ENCODE peak calls at places on chromosomes 12 and 14, in eight cellular contexts. One of them, this sample, is unnamed.

GRCh38 chr12:15192721-15193120 is 28.5 kb downstream of the RERG start:
- DNase-seq in NCI-H774: no peak
- DNase-seq in pancreas: no peak
- DNase-seq in psoas muscle: no peak
- DNase-seq in stimulated activated CD8-positive, alpha-beta memory T cell treated with anti-CD3 and anti-CD28 coated beads, Interleukin-2, amount 100 ng/mL, for 1 hour: no peak
- DNase-seq in stimulated activated CD4-positive, alpha-beta T cell treated with anti-CD3 and anti-CD28 coated beads, Interleukin-2, amount 100 ng/mL, for 48 hours: no peak
- DNase-seq in T-cell: no peak
- DNase-seq in A549: no peak
- DNase-seq in this sample: no peak

GRCh38 chr12:113161415-113162016 is 12.0 kb downstream of the CFAP73 start:
- DNase-seq in psoas muscle: no peak
- DNase-seq in pancreas: no peak
- DNase-seq in stimulated activated CD4-positive, alpha-beta T cell treated with anti-CD3 and anti-CD28 coated beads, Interleukin-2, amount 100 ng/mL, for 48 hours: no peak
- DNase-seq in T-cell: no peak
- DNase-seq in A549: peak
- DNase-seq in stimulated activated CD8-positive, alpha-beta memory T cell treated with anti-CD3 and anti-CD28 coated beads, Interleukin-2, amount 100 ng/mL, for 1 hour: no peak
- DNase-seq in NCI-H774: peak
- DNase-seq in this sample: no peak

GRCh38 chr14:46306267-46306666 is 345.3 kb downstream of the RPL10L start:
- DNase-seq in T-cell: no peak
- DNase-seq in A549: no peak
- DNase-seq in stimulated activated CD8-positive, alpha-beta memory T cell treated with anti-CD3 and anti-CD28 coated beads, Interleukin-2, amount 100 ng/mL, for 1 hour: no peak
- DNase-seq in NCI-H774: no peak
- DNase-seq in pancreas: no peak
- DNase-seq in psoas muscle: no peak
- DNase-seq in stimulated activated CD4-positive, alpha-beta T cell treated with anti-CD3 and anti-CD28 coated beads, Interleukin-2, amount 100 ng/mL, for 48 hours: no peak
- DNase-seq in this sample: no peak

GRCh38 chr12:93954160-93955112 is 193.9 kb upstream of the PLXNC1 start:
- DNase-seq in stimulated activated CD8-positive, alpha-beta memory T cell treated with anti-CD3 and anti-CD28 coated beads, Interleukin-2, amount 100 ng/mL, for 1 hour: no peak
- DNase-seq in pancreas: no peak
- DNase-seq in A549: no peak
- DNase-seq in NCI-H774: no peak
- DNase-seq in T-cell: no peak
- DNase-seq in psoas muscle: peak
- DNase-seq in stimulated activated CD4-positive, alpha-beta T cell treated with anti-CD3 and anti-CD28 coated beads, Interleukin-2, amount 100 ng/mL, for 48 hours: no peak
- DNase-seq in this sample: no peak

GRCh38 chr12:67096533-67097318 is 172.4 kb upstream of the CAND1 start:
- DNase-seq in NCI-H774: peak
- DNase-seq in pancreas: no peak
- DNase-seq in psoas muscle: no peak
- DNase-seq in stimulated activated CD4-positive, alpha-beta T cell treated with anti-CD3 and anti-CD28 coated beads, Interleukin-2, amount 100 ng/mL, for 48 hours: no peak
- DNase-seq in T-cell: no peak
- DNase-seq in A549: no peak
- DNase-seq in stimulated activated CD8-positive, alpha-beta memory T cell treated with anti-CD3 and anti-CD28 coated beads, Interleukin-2, amount 100 ng/mL, for 1 hour: no peak
- DNase-seq in this sample: no peak

GRCh38 chr14:52873694-52874093 is 77.2 kb downstream of the FERMT2 start:
- DNase-seq in psoas muscle: peak
- DNase-seq in NCI-H774: no peak
- DNase-seq in stimulated activated CD8-positive, alpha-beta memory T cell treated with anti-CD3 and anti-CD28 coated beads, Interleukin-2, amount 100 ng/mL, for 1 hour: no peak
- DNase-seq in A549: no peak
- DNase-seq in stimulated activated CD4-positive, alpha-beta T cell treated with anti-CD3 and anti-CD28 coated beads, Interleukin-2, amount 100 ng/mL, for 48 hours: no peak
- DNase-seq in pancreas: no peak
- DNase-seq in T-cell: no peak
- DNase-seq in this sample: peak

GRCh38 chr12:123997033-123997822 is 24.2 kb downstream of the ZNF664 start:
- DNase-seq in psoas muscle: no peak
- DNase-seq in A549: no peak
- DNase-seq in stimulated activated CD8-positive, alpha-beta memory T cell treated with anti-CD3 and anti-CD28 coated beads, Interleukin-2, amount 100 ng/mL, for 1 hour: no peak
- DNase-seq in pancreas: no peak
- DNase-seq in T-cell: no peak
- DNase-seq in stimulated activated CD4-positive, alpha-beta T cell treated with anti-CD3 and anti-CD28 coated beads, Interleukin-2, amount 100 ng/mL, for 48 hours: no peak
- DNase-seq in NCI-H774: no peak
- DNase-seq in this sample: no peak

GRCh38 chr14:32020882-32021281 is 56.2 kb upstream of the ARHGAP5 start:
- DNase-seq in stimulated activated CD8-positive, alpha-beta memory T cell treated with anti-CD3 and anti-CD28 coated beads, Interleukin-2, amount 100 ng/mL, for 1 hour: no peak
- DNase-seq in pancreas: no peak
- DNase-seq in stimulated activated CD4-positive, alpha-beta T cell treated with anti-CD3 and anti-CD28 coated beads, Interleukin-2, amount 100 ng/mL, for 48 hours: no peak
- DNase-seq in T-cell: no peak
- DNase-seq in psoas muscle: no peak
- DNase-seq in NCI-H774: no peak
- DNase-seq in A549: no peak
- DNase-seq in this sample: no peak

GRCh38 chr14:68215628-68216027 is 396.0 kb downstream of the RAD51B start:
- DNase-seq in A549: no peak
- DNase-seq in T-cell: no peak
- DNase-seq in pancreas: no peak
- DNase-seq in NCI-H774: no peak
- DNase-seq in psoas muscle: no peak
- DNase-seq in stimulated activated CD8-positive, alpha-beta memory T cell treated with anti-CD3 and anti-CD28 coated beads, Interleukin-2, amount 100 ng/mL, for 1 hour: no peak
- DNase-seq in stimulated activated CD4-positive, alpha-beta T cell treated with anti-CD3 and anti-CD28 coated beads, Interleukin-2, amount 100 ng/mL, for 48 hours: no peak
- DNase-seq in this sample: no peak

This sample was measured in NCI-H460.